ENCODE peak calls at places on chromosome 15, in seven cellular contexts. K is RWPE2, A is IMR-90, Z is foreskin fibroblast, N is lower leg skin, Q is GM23338, B is astrocyte of the spinal cord. V is an unnamed sample.

GRCh38 chr15:79400650-79401049 is 31.5 kb upstream of the MINAR1 start:
- DNase-seq in N (no peak), B (no peak), Q (no peak), A (no peak), K (no peak), Z (no peak), V (no peak)

GRCh38 chr15:76730262-76730661 is 174.9 kb downstream of the SCAPER start:
- DNase-seq in Z (no peak), A (peak), Q (no peak), N (no peak), K (no peak), B (peak), V (no peak)

GRCh38 chr15:32765236-32765635 is 47.4 kb downstream of the GREM1 start:
- DNase-seq in N (no peak), Z (no peak), Q (no peak), A (no peak), B (no peak), K (no peak), V (no peak)

GRCh38 chr15:87628311-87628710 is 628.2 kb downstream of the NTRK3 start:
- DNase-seq in Q (no peak), A (no peak), N (no peak), Z (no peak), K (no peak), B (no peak), V (no peak)

GRCh38 chr15:71013446-71013845 is 101.8 kb upstream of the THSD4 start:
- DNase-seq in B (no peak), A (peak), Q (no peak), N (no peak), K (no peak), Z (peak), V (no peak)

GRCh38 chr15:34018021-34018645 is 20.9 kb downstream of the AVEN start:
- DNase-seq in A (no peak), B (no peak), N (no peak), Q (no peak), K (no peak), Z (no peak), V (no peak)

GRCh38 chr15:51121118-51121517 is 26.4 kb upstream of the TNFAIP8L3 start:
- DNase-seq in K (peak), Q (no peak), B (peak), A (peak), N (no peak), Z (peak), V (peak)

GRCh38 chr15:101204744-101205535 is 46.9 kb downstream of the CHSY1 start:
- DNase-seq in Z (peak), B (peak), Q (no peak), N (no peak), K (no peak), A (peak), V (no peak)

GRCh38 chr15:40333922-40334492 is 6.7 kb downstream of the CCDC9B start:
- DNase-seq in Z (no peak), Q (no peak), B (peak), K (no peak), A (peak), N (peak), V (no peak)

GRCh38 chr15:91140561-91140960 is 40.5 kb downstream of the SV2B start:
- DNase-seq in A (no peak), Z (no peak), Q (no peak), K (no peak), B (no peak), N (peak), V (no peak)

GRCh38 chr15:91136386-91136923 is 36.4 kb downstream of the SV2B start:
- DNase-seq in B (no peak), N (peak), Q (no peak), K (no peak), Z (no peak), A (no peak), V (no peak)

GRCh38 chr15:91146728-91147127 is 46.7 kb downstream of the SV2B start:
- DNase-seq in B (no peak), K (no peak), Q (no peak), N (no peak), A (no peak), Z (no peak), V (no peak)

GRCh38 chr15:91141102-91141501 is 41.0 kb downstream of the SV2B start:
- DNase-seq in A (no peak), Q (no peak), K (no peak), N (peak), Z (no peak), B (no peak), V (no peak)

DNA sequence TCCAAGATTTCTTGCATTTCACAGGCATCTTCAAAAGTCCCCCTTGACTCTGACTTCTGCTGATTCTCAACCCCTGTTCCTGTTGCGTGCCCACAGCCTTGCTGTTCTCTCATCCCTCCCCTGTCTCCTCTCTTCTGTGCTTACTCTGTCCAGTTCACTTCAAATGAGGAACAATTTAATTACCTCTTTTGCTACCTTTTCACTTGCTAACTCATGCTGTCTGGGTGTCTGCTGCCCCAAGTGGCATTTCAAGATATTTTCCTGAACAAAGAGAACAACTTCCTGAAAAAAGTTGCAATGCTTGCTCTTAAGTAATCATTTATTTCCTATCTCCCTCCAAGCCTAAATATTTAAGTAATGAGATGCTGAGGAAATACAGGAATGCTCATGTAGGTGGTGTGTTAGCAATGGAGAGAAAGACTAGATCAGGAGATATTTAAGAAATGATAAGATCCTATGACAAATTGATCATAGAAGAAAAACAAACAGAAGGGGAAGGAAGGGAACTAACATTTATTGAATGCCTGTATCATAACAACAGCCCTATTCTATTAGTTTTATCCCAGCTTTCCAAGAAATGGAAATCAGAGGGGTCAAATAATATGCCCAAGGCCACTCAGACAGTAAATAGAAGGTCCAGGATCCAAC is 42.2 kb downstream of the SV2B start:
- DNase-seq in Z (no peak), K (no peak), N (peak), Q (peak), B (no peak), A (no peak), V (peak)
- TF ChIP-seq CTCF in Z (peak), K (peak), N (no peak), Q (peak), B (peak), A (peak), V (peak)

GRCh38 chr15:99172989-99173388 is 68.1 kb downstream of the SYNM start:
- DNase-seq in Q (no peak), A (no peak), K (no peak), N (no peak), B (no peak), Z (no peak), V (no peak)

GRCh38 chr15:99169769-99170311 is 65.0 kb downstream of the SYNM start:
- DNase-seq in N (no peak), Q (no peak), A (peak), Z (peak), B (peak), K (no peak), V (no peak)

GRCh38 chr15:99172171-99172570 is 67.3 kb downstream of the SYNM start:
- DNase-seq in A (no peak), K (no peak), Z (no peak), B (no peak), N (no peak), Q (no peak), V (no peak)

GRCh38 chr15:99168601-99169580 is 64.0 kb downstream of the SYNM start:
- DNase-seq in Q (no peak), Z (no peak), A (no peak), B (no peak), K (no peak), N (no peak), V (no peak)

GRCh38 chr15:99170476-99171065 is 65.7 kb downstream of the SYNM start:
- DNase-seq in A (no peak), Z (no peak), B (no peak), N (no peak), K (no peak), Q (no peak), V (no peak)
- TF ChIP-seq CTCF in A (no peak), Z (no peak), B (no peak), N (no peak), K (no peak), Q (peak), V (no peak)

DNA sequence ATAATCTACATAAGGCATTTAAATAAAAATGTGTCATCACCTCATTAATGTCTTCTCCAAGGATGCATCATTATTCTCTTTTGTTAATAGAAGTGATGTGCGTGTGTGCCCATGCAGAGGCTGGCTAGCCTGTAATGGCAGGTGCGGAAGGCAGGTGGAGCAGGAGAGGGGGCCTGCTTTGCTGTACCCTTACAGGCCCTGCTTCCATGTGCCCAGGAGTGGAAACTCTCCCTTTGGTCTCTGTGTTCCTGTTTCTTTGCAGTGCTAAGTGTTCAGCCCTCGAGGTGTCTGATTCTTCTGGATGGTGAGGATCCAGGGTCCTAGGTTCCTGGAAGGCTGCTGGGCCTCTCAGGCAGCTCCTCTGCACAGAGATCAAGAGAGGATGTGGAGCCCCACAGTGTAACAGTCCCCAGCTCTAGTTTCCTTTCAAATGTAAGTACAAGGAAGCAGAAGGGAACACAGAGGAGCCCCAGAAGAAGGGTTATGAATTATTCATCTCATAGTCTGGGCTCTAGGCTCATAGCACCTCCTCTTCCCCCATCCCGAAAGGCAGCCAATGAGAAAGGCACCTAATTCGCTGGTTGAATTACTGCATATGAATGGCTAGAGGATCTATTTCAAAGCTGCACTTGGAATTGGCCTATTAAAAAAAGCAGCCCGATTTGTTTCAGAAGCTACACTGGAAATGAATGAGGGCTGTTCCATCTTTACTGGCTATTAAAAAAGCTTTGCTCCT is 39.1 kb upstream of the AGBL1 start:
- DNase-seq in Q (peak), A (no peak), Z (no peak), N (no peak), K (no peak), B (no peak), V (no peak)
- TF ChIP-seq CTCF in Q (peak), A (no peak), Z (no peak), N (no peak), K (no peak), B (no peak), V (no peak)

DNA sequence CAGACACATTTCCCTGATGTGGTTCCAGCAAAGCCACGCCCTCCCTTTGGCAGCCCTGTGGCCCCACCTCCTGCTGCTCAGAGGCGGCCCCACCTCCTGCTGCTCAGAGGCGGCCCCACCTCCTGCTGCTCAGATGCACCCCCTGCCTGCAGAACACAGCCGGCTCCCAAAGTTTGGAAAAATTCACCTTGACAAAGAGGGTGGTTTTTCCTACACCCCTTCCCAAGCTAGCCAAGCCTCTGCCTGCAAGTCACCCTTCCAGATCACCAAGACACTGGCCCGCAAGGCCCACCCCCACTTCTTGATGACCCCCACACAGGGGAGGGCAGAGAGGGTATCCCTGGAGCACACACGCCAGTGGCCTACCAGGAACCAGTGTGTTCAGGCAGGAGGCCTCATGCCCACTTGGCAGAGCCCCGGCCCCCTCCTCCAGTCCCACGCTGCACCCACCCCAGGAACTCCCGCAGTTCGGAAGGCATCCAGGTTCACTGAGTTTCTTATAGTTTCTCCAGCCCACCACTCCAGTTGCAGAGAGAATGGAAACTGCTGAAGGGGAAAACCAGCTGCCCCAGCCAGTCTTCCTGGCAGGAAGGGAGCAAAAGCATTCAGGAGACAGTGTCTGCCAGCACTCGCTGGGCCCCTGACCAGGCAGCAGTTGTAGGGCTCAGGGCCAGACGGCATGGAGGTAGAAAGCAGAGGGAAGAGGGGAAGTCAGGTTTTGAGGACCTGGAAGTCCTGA is 2.3 kb upstream of the HAPLN3 start:
- DNase-seq in B (peak), K (peak), Q (peak), Z (peak), N (peak), A (peak), V (peak)
- TF ChIP-seq CTCF in B (peak), K (peak), Q (peak), Z (peak), N (no peak), A (peak), V (peak)

DNA sequence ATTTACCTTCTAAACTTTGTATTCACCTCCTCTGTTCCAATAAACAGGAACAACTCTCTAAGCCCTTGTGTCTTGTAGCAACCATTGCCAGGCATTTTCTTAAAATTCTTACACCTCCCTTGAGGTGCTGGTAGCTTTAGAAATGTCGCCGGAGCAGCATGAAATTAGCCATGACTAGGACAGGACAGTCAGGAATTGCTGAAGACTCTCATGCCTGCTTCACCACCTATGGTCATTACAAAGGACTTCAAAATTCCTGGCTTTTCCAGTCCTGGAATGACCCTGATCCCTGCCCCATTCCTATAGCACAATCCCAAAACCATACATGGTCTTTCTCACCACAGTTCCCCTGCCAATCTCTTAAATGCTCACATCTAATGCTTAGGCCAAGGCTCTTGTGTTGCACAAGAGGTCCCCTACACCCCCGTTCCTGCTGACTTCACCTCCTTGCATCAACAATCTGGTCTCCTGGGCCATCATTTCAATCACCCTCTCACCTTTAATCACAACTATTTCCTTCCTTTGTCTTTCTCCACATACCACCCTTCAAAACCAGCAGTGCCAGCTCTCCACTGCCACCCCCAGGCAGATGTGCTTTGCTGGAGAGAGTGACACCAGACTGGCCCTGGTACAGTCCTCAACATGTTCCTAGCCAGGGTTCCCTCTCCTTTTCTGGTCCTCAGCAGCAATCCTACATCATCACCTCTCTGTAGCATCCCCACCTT is 113.2 kb upstream of the TJP1 start:
- DNase-seq in K (no peak), A (no peak), N (no peak), Z (peak), Q (peak), B (no peak), V (peak)
- TF ChIP-seq CTCF in K (peak), A (peak), N (no peak), Z (no peak), Q (peak), B (no peak), V (no peak)

GRCh38 chr15:83278191-83278590 is 6.3 kb downstream of the BNC1 start:
- DNase-seq in B (peak), A (no peak), N (no peak), Q (no peak), K (no peak), Z (no peak), V (no peak)
- TF ChIP-seq CTCF in B (no peak), A (no peak), N (no peak), Q (no peak), K (no peak), Z (no peak), V (no peak)

DNA sequence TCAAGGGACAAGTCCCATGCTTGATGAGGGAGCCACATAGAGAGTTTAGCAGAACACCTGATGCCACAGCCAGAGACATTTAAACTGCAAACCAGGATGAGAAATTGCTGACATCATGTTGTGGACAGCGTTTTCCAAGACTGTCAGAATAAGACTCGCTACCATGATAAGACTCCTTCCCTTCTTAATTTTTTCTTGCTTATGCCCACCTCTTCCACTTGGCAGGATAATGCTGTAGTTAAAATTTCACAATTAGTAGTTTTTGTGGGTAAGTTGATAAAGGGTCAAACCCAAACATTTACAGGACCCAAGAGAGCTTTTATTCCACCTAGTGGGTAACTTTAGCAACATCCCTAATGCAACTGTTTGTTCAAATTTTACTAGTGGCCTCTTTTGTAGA is 3.0 kb upstream of the PIAS1 start:
- DNase-seq in A (no peak), Z (no peak), B (no peak), N (no peak), Q (no peak), K (no peak), V (no peak)
- TF ChIP-seq CTCF in A (no peak), Z (no peak), B (no peak), N (no peak), Q (no peak), K (peak), V (no peak)

V was measured in Calu3.